ENCODE peak calls at places on chromosomes 11 and 22, in eight cellular contexts. M, S, C, G, V, F, X and A are unnamed samples.

GRCh38 chr11:68200639-68201038 is 12.5 kb downstream of the KMT5B start:
- DNase-seq in M (no peak), V (no peak), F (no peak), C (no peak), G (no peak), X (peak), S (no peak), A (no peak)

GRCh38 chr11:36126703-36127102 is 162.5 kb downstream of the COMMD9 start:
- DNase-seq in X (no peak), F (no peak), S (no peak), V (no peak), M (no peak), C (no peak), G (no peak), A (no peak)

GRCh38 chr11:126585388-126586302 is 230.2 kb downstream of the ST3GAL4 start:
- DNase-seq in V (peak), F (peak), S (no peak), C (peak), X (peak), M (no peak), G (peak), A (peak)

GRCh38 chr22:11360632-11361031 is 4167.4 kb upstream of the OR11H1 start:
- DNase-seq in G (no peak), C (no peak), M (no peak), S (no peak), F (no peak), X (no peak), V (no peak), A (no peak)

GRCh38 chr22:23762866-23763578 is at the start of gene C22orf15:
- DNase-seq in X (peak), G (no peak), V (no peak), S (no peak), C (no peak), M (no peak), F (no peak), A (no peak)

GRCh38 chr11:74380746-74381439 is 17.3 kb downstream of the PGM2L1 start:
- DNase-seq in F (peak), X (no peak), M (no peak), S (no peak), C (peak), G (no peak), V (no peak), A (no peak)

GRCh38 chr22:45317551-45318167 is 7.9 kb downstream of the FAM118A start:
- DNase-seq in G (peak), X (peak), F (peak), S (no peak), V (no peak), C (peak), M (no peak), A (peak)

GRCh38 chr22:46069518-46070214 is 80.7 kb upstream of the PPARA start:
- DNase-seq in F (peak), M (no peak), C (peak), S (no peak), V (no peak), X (peak), G (peak), A (peak)

GRCh38 chr22:50627452-50627913 is 469 bp downstream of the ARSA start:
- DNase-seq in S (no peak), M (peak), F (no peak), X (peak), C (no peak), G (no peak), V (peak), A (no peak)

GRCh38 chr22:23033116-23033905 is 37.0 kb upstream of the GNAZ start:
- DNase-seq in G (no peak), F (peak), S (no peak), M (no peak), X (no peak), V (no peak), C (peak), A (no peak)

GRCh38 chr11:72326151-72326842 is 82.3 kb upstream of the PHOX2A start:
- DNase-seq in F (no peak), G (no peak), M (peak), S (no peak), X (peak), C (no peak), V (peak), A (no peak)

GRCh38 chr11:65425971-65426838 is 3.6 kb downstream of the NEAT1 start:
- DNase-seq in X (peak), M (no peak), F (no peak), C (no peak), S (no peak), G (no peak), V (peak), A (no peak)

GRCh38 chr11:119026970-119027369 is 3.7 kb downstream of the SLC37A4 start:
- DNase-seq in M (no peak), S (no peak), C (no peak), G (no peak), V (no peak), X (no peak), F (no peak), A (no peak)

GRCh38 chr11:77503006-77503405 is 29.1 kb upstream of the PAK1 start:
- DNase-seq in F (no peak), X (peak), V (no peak), S (no peak), M (no peak), C (no peak), G (no peak), A (no peak)

GRCh38 chr11:108498046-108498815 is at the start of gene POGLUT3:
- DNase-seq in C (no peak), F (peak), V (peak), S (peak), M (peak), X (peak), G (peak), A (no peak)

GRCh38 chr11:120771551-120772060 is 252.3 kb upstream of the TBCEL start:
- DNase-seq in M (no peak), S (no peak), V (no peak), X (no peak), C (no peak), G (no peak), F (no peak), A (no peak)

GRCh38 chr11:118497831-118498230 is 29.4 kb upstream of the TTC36 start:
- DNase-seq in M (no peak), X (peak), S (no peak), C (no peak), F (no peak), G (no peak), V (peak), A (no peak)

GRCh38 chr11:45606514-45607024 is 58.9 kb downstream of the CHST1 start:
- DNase-seq in V (no peak), F (no peak), S (no peak), C (no peak), G (no peak), M (no peak), X (no peak), A (no peak)

GRCh38 chr11:2298131-2298794 is 3.5 kb downstream of the C11orf21 start:
- DNase-seq in V (no peak), G (no peak), S (peak), M (no peak), X (no peak), C (peak), F (no peak), A (no peak)

GRCh38 chr22:26542831-26543230 is 30.6 kb upstream of the TFIP11 start:
- DNase-seq in X (no peak), C (no peak), F (no peak), S (no peak), M (no peak), V (no peak), G (no peak), A (no peak)

GRCh38 chr11:44874284-44874683 is 76.4 kb downstream of the TP53I11 start:
- DNase-seq in X (no peak), S (no peak), V (no peak), G (no peak), F (no peak), C (no peak), M (no peak), A (no peak)

GRCh38 chr11:64724863-64725535 is 2.0 kb upstream of the NRXN2 start:
- DNase-seq in X (no peak), V (no peak), M (no peak), G (no peak), F (no peak), S (peak), C (no peak), A (no peak)

GRCh38 chr11:126491092-126491491 is 135.6 kb downstream of the ST3GAL4 start:
- DNase-seq in V (no peak), M (no peak), X (no peak), S (no peak), F (no peak), G (no peak), C (no peak), A (no peak)

GRCh38 chr22:46085831-46086576 is 64.3 kb upstream of the PPARA start:
- DNase-seq in S (peak), V (peak), M (peak), C (peak), G (peak), X (peak), F (no peak), A (no peak)

GRCh38 chr22:49617866-49618688 is 209.6 kb downstream of the BRD1 start:
- DNase-seq in G (peak), C (no peak), V (no peak), M (no peak), F (no peak), X (no peak), S (peak), A (no peak)

GRCh38 chr22:39176067-39176621 is 23.7 kb upstream of the CBX7 start:
- DNase-seq in S (peak), F (peak), C (peak), G (peak), V (peak), M (no peak), X (peak), A (no peak)
- H3K27ac ChIP-seq in S (peak), F (peak), C (peak), G (peak), V (peak), M (no peak), X (peak), A (no peak)

GRCh38 chr22:30287626-30288413 is 1.5 kb downstream of the CASTOR1 start:
- DNase-seq in M (peak), F (peak), C (peak), X (peak), S (peak), V (peak), G (peak), A (no peak)
- H3K4me3 ChIP-seq in M (no peak), F (no peak), C (peak), X (peak), S (peak), V (no peak), G (peak), A (peak)

DNA sequence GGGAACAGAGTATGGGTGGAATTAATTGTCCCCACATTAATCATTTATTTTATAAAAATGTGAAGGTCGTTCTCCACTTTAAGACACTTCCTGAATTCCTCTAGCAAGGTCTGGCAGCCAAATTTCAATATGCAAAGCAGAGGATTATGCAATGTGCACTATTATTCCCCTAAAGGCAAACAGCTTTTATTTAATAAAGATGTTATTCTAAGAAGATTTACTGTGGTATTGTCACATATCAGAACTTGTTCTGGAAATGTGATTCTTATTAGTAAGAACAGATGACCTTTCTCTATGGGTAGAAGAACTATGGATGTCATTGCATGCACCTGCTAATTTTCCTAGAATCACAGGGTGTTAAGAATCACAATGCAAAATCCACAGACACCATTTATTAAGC is 1128.8 kb upstream of the CCDC90B start:
- DNase-seq in C (no peak), X (no peak), F (no peak), S (no peak), V (no peak), M (no peak), G (no peak), A (no peak)
- H3K27ac ChIP-seq in C (no peak), X (no peak), F (no peak), S (no peak), V (no peak), M (no peak), G (no peak), A (no peak)

DNA sequence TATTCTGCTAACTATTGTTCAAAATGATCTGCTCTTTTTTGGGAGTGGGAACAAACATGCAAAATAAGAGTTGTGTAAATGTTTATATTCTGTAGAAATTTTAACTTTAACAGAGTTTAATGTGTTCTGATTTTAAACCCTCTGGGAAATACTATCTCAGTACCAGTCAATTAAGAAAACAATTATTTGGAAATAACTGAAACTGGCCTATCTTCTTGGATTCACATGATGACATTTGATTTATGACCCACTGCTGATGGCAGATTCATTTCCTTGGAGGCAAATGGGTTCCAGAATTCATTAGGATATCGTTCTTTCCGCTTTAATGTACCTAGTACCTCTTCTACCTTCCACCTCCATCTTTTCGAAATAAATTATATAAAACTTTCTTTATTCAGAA is 5.5 kb downstream of the SIK2 start:
- DNase-seq in S (no peak), C (no peak), G (no peak), V (no peak), M (no peak), X (no peak), F (no peak), A (no peak)
- H3K4me3 ChIP-seq in S (no peak), C (no peak), G (no peak), V (no peak), M (no peak), X (no peak), F (no peak), A (no peak)

GRCh38 chr11:102121329-102121728 is 11.1 kb downstream of the YAP1 start:
- DNase-seq in C (no peak), G (no peak), X (peak), F (no peak), M (no peak), S (no peak), V (peak), A (no peak)
- H3K27ac ChIP-seq in C (no peak), G (no peak), X (peak), F (no peak), M (no peak), S (no peak), V (no peak), A (no peak)